ENCODE peak calls at places on chromosomes 7 and 10, in seven cellular contexts. One of them, this sample, is unnamed.

GRCh38 chr10:132398566-132398991 is 1.6 kb downstream of the PWWP2B start:
- DNase-seq in PC-9: no peak
- DNase-seq in HS-5: no peak
- DNase-seq in WTC11: no peak
- DNase-seq in CD4-positive, alpha-beta T cell: no peak
- DNase-seq in HT-29: no peak
- DNase-seq in cardiac septum: no peak
- DNase-seq in this sample: no peak

GRCh38 chr7:157299613-157300405 is 37.0 kb upstream of the DNAJB6 start:
- DNase-seq in HS-5: no peak
- DNase-seq in WTC11: peak
- DNase-seq in CD4-positive, alpha-beta T cell: no peak
- DNase-seq in cardiac septum: no peak
- DNase-seq in HT-29: peak
- DNase-seq in PC-9: peak
- DNase-seq in this sample: peak

GRCh38 chr10:43955002-43955596 is 306.4 kb upstream of the ZNF32 start:
- DNase-seq in HT-29: no peak
- DNase-seq in CD4-positive, alpha-beta T cell: no peak
- DNase-seq in HS-5: no peak
- DNase-seq in cardiac septum: no peak
- DNase-seq in PC-9: no peak
- DNase-seq in WTC11: no peak
- DNase-seq in this sample: no peak

GRCh38 chr7:158999496-158999895 is 143.1 kb downstream of the DYNC2I1 start:
- DNase-seq in WTC11: no peak
- DNase-seq in HS-5: no peak
- DNase-seq in cardiac septum: no peak
- DNase-seq in PC-9: no peak
- DNase-seq in HT-29: no peak
- DNase-seq in CD4-positive, alpha-beta T cell: no peak
- DNase-seq in this sample: no peak

GRCh38 chr10:3805227-3805790 is 20.3 kb upstream of the KLF6 start:
- DNase-seq in CD4-positive, alpha-beta T cell: peak
- DNase-seq in HS-5: no peak
- DNase-seq in PC-9: peak
- DNase-seq in cardiac septum: no peak
- DNase-seq in WTC11: no peak
- DNase-seq in HT-29: peak
- DNase-seq in this sample: no peak

GRCh38 chr10:80289451-80290287 is at the start of gene MAT1A:
- DNase-seq in cardiac septum: peak
- DNase-seq in WTC11: no peak
- DNase-seq in CD4-positive, alpha-beta T cell: no peak
- DNase-seq in PC-9: no peak
- DNase-seq in HS-5: no peak
- DNase-seq in HT-29: peak
- DNase-seq in this sample: no peak

GRCh38 chr7:37211097-37211496 is 237.6 kb downstream of the ELMO1 start:
- DNase-seq in WTC11: no peak
- DNase-seq in PC-9: no peak
- DNase-seq in cardiac septum: no peak
- DNase-seq in CD4-positive, alpha-beta T cell: no peak
- DNase-seq in HS-5: peak
- DNase-seq in HT-29: no peak
- DNase-seq in this sample: no peak

GRCh38 chr7:133514551-133514950 is 261.7 kb downstream of the EXOC4 start:
- DNase-seq in CD4-positive, alpha-beta T cell: no peak
- DNase-seq in HT-29: no peak
- DNase-seq in PC-9: no peak
- DNase-seq in WTC11: no peak
- DNase-seq in cardiac septum: no peak
- DNase-seq in HS-5: no peak
- DNase-seq in this sample: no peak

GRCh38 chr7:42678315-42678714 is 233.6 kb downstream of the C7orf25 start:
- DNase-seq in HS-5: no peak
- DNase-seq in cardiac septum: no peak
- DNase-seq in CD4-positive, alpha-beta T cell: no peak
- DNase-seq in PC-9: no peak
- DNase-seq in WTC11: no peak
- DNase-seq in HT-29: no peak
- DNase-seq in this sample: no peak

GRCh38 chr7:20350518-20350951 is 19.8 kb downstream of the ITGB8 start:
- DNase-seq in cardiac septum: no peak
- DNase-seq in PC-9: no peak
- DNase-seq in WTC11: no peak
- DNase-seq in HT-29: peak
- DNase-seq in CD4-positive, alpha-beta T cell: no peak
- DNase-seq in HS-5: no peak
- DNase-seq in this sample: no peak

GRCh38 chr7:84529480-84530205 is 335.1 kb upstream of the SEMA3A start:
- DNase-seq in HT-29: peak
- DNase-seq in CD4-positive, alpha-beta T cell: no peak
- DNase-seq in cardiac septum: no peak
- DNase-seq in HS-5: peak
- DNase-seq in PC-9: peak
- DNase-seq in WTC11: no peak
- DNase-seq in this sample: peak

GRCh38 chr7:25847331-25848070 is 304.5 kb upstream of the NFE2L3 start:
- DNase-seq in HT-29: no peak
- DNase-seq in CD4-positive, alpha-beta T cell: no peak
- DNase-seq in PC-9: no peak
- DNase-seq in WTC11: no peak
- DNase-seq in cardiac septum: no peak
- DNase-seq in HS-5: no peak
- DNase-seq in this sample: no peak

GRCh38 chr10:11759347-11759746 is 17.2 kb downstream of the ECHDC3 start:
- DNase-seq in CD4-positive, alpha-beta T cell: no peak
- DNase-seq in PC-9: no peak
- DNase-seq in HS-5: no peak
- DNase-seq in WTC11: no peak
- DNase-seq in cardiac septum: no peak
- DNase-seq in HT-29: no peak
- DNase-seq in this sample: no peak

GRCh38 chr10:22630229-22631174 is 83.9 kb downstream of the PIP4K2A start:
- DNase-seq in WTC11: no peak
- DNase-seq in HT-29: no peak
- DNase-seq in cardiac septum: no peak
- DNase-seq in HS-5: no peak
- DNase-seq in PC-9: no peak
- DNase-seq in CD4-positive, alpha-beta T cell: no peak
- DNase-seq in this sample: no peak

GRCh38 chr7:155382802-155383171 is 75.1 kb upstream of the EN2 start:
- DNase-seq in cardiac septum: no peak
- DNase-seq in PC-9: no peak
- DNase-seq in WTC11: no peak
- DNase-seq in HS-5: no peak
- DNase-seq in CD4-positive, alpha-beta T cell: no peak
- DNase-seq in HT-29: no peak
- DNase-seq in this sample: no peak

GRCh38 chr10:77692782-77693181 is 55.2 kb upstream of the KCNMA1 start:
- DNase-seq in HT-29: no peak
- DNase-seq in PC-9: no peak
- DNase-seq in CD4-positive, alpha-beta T cell: no peak
- DNase-seq in cardiac septum: no peak
- DNase-seq in HS-5: peak
- DNase-seq in WTC11: no peak
- DNase-seq in this sample: no peak

GRCh38 chr7:84154991-84155781 is 39.4 kb downstream of the SEMA3A start:
- DNase-seq in cardiac septum: no peak
- DNase-seq in WTC11: no peak
- DNase-seq in HT-29: no peak
- DNase-seq in HS-5: no peak
- DNase-seq in PC-9: no peak
- DNase-seq in CD4-positive, alpha-beta T cell: no peak
- DNase-seq in this sample: no peak

GRCh38 chr10:29646238-29646902 is 11.6 kb upstream of the SVIL start:
- DNase-seq in WTC11: no peak
- DNase-seq in cardiac septum: no peak
- DNase-seq in HT-29: no peak
- DNase-seq in PC-9: peak
- DNase-seq in HS-5: no peak
- DNase-seq in CD4-positive, alpha-beta T cell: no peak
- DNase-seq in this sample: no peak

GRCh38 chr10:127790165-127790564 is 53.2 kb downstream of the FOXI2 start:
- DNase-seq in CD4-positive, alpha-beta T cell: no peak
- DNase-seq in cardiac septum: no peak
- DNase-seq in PC-9: no peak
- DNase-seq in HT-29: no peak
- DNase-seq in HS-5: no peak
- DNase-seq in WTC11: no peak
- DNase-seq in this sample: no peak

GRCh38 chr7:1917221-1918062 is 247.4 kb downstream of the ELFN1 start:
- DNase-seq in HT-29: no peak
- DNase-seq in CD4-positive, alpha-beta T cell: no peak
- DNase-seq in cardiac septum: no peak
- DNase-seq in WTC11: no peak
- DNase-seq in PC-9: no peak
- DNase-seq in HS-5: no peak
- DNase-seq in this sample: no peak

GRCh38 chr7:63012633-63013183 is 985.9 kb upstream of the ZNF722 start:
- DNase-seq in HT-29: no peak
- DNase-seq in cardiac septum: no peak
- DNase-seq in HS-5: no peak
- DNase-seq in CD4-positive, alpha-beta T cell: no peak
- DNase-seq in PC-9: no peak
- DNase-seq in WTC11: no peak
- DNase-seq in this sample: no peak

GRCh38 chr7:50557114-50557513 is 8.1 kb downstream of the DDC start:
- DNase-seq in HS-5: no peak
- DNase-seq in CD4-positive, alpha-beta T cell: no peak
- DNase-seq in WTC11: no peak
- DNase-seq in cardiac septum: no peak
- DNase-seq in HT-29: no peak
- DNase-seq in PC-9: no peak
- DNase-seq in this sample: no peak

GRCh38 chr10:128631801-128632241 is 505.6 kb upstream of the MKI67 start:
- DNase-seq in CD4-positive, alpha-beta T cell: no peak
- DNase-seq in HT-29: peak
- DNase-seq in cardiac septum: no peak
- DNase-seq in WTC11: no peak
- DNase-seq in HS-5: no peak
- DNase-seq in PC-9: no peak
- DNase-seq in this sample: no peak

GRCh38 chr7:97269741-97270140 is 152.2 kb downstream of the SDHAF3 start:
- DNase-seq in HS-5: no peak
- DNase-seq in PC-9: no peak
- DNase-seq in cardiac septum: no peak
- DNase-seq in WTC11: no peak
- DNase-seq in CD4-positive, alpha-beta T cell: no peak
- DNase-seq in HT-29: no peak
- DNase-seq in this sample: no peak

GRCh38 chr7:75738604-75738974 is at the start of gene HIP1:
- DNase-seq in HT-29: no peak
- DNase-seq in WTC11: no peak
- DNase-seq in CD4-positive, alpha-beta T cell: no peak
- DNase-seq in HS-5: no peak
- DNase-seq in PC-9: no peak
- DNase-seq in cardiac septum: no peak
- DNase-seq in this sample: no peak

GRCh38 chr7:128791121-128791967 is 424 bp upstream of the CCDC136 start:
- DNase-seq in HS-5: no peak
- DNase-seq in WTC11: peak
- DNase-seq in cardiac septum: peak
- DNase-seq in PC-9: peak
- DNase-seq in CD4-positive, alpha-beta T cell: peak
- DNase-seq in HT-29: peak
- DNase-seq in this sample: peak

GRCh38 chr7:131424219-131424822 is 96.6 kb downstream of the MKLN1 start:
- DNase-seq in WTC11: no peak
- DNase-seq in PC-9: no peak
- DNase-seq in HS-5: peak
- DNase-seq in CD4-positive, alpha-beta T cell: no peak
- DNase-seq in cardiac septum: no peak
- DNase-seq in HT-29: peak
- DNase-seq in this sample: no peak

GRCh38 chr10:88157981-88158465 is 294.6 kb downstream of the PTEN start:
- DNase-seq in HS-5: peak
- DNase-seq in HT-29: peak
- DNase-seq in cardiac septum: no peak
- DNase-seq in WTC11: no peak
- DNase-seq in PC-9: no peak
- DNase-seq in CD4-positive, alpha-beta T cell: no peak
- DNase-seq in this sample: no peak

GRCh38 chr7:105149827-105150226 is 135.8 kb downstream of the KMT2E start:
- DNase-seq in HT-29: no peak
- DNase-seq in HS-5: peak
- DNase-seq in PC-9: no peak
- DNase-seq in WTC11: no peak
- DNase-seq in CD4-positive, alpha-beta T cell: no peak
- DNase-seq in cardiac septum: no peak
- DNase-seq in this sample: no peak

GRCh38 chr10:3978174-3978573 is 193.2 kb upstream of the KLF6 start:
- DNase-seq in HS-5: no peak
- DNase-seq in HT-29: no peak
- DNase-seq in cardiac septum: no peak
- DNase-seq in CD4-positive, alpha-beta T cell: no peak
- DNase-seq in PC-9: no peak
- DNase-seq in WTC11: no peak
- DNase-seq in this sample: no peak

GRCh38 chr7:30800785-30801252 is 29.6 kb downstream of the MINDY4 start:
- DNase-seq in WTC11: peak
- DNase-seq in CD4-positive, alpha-beta T cell: peak
- DNase-seq in HT-29: peak
- DNase-seq in PC-9: peak
- DNase-seq in cardiac septum: no peak
- DNase-seq in HS-5: peak
- DNase-seq in this sample: peak

GRCh38 chr10:115826391-115826790 is 446.6 kb downstream of the GFRA1 start:
- DNase-seq in HT-29: no peak
- DNase-seq in cardiac septum: no peak
- DNase-seq in CD4-positive, alpha-beta T cell: no peak
- DNase-seq in HS-5: peak
- DNase-seq in WTC11: no peak
- DNase-seq in PC-9: no peak
- DNase-seq in this sample: no peak

GRCh38 chr10:91146146-91146545 is 74.3 kb upstream of the PCGF5 start:
- DNase-seq in WTC11: no peak
- DNase-seq in HT-29: no peak
- DNase-seq in cardiac septum: no peak
- DNase-seq in HS-5: no peak
- DNase-seq in CD4-positive, alpha-beta T cell: no peak
- DNase-seq in PC-9: no peak
- DNase-seq in this sample: no peak

GRCh38 chr7:139252451-139252850 is 21.4 kb downstream of the UBN2 start:
- DNase-seq in PC-9: no peak
- DNase-seq in cardiac septum: no peak
- DNase-seq in HT-29: no peak
- DNase-seq in WTC11: no peak
- DNase-seq in HS-5: no peak
- DNase-seq in CD4-positive, alpha-beta T cell: no peak
- DNase-seq in this sample: no peak